ENCODE peak calls at places on chromosome 21, in eight cellular contexts. One of them, this sample, is unnamed.

GRCh38 chr21:41425954-41426655 is at the start of gene MX1:
- DNase-seq in right lobe of liver: peak
- DNase-seq in endothelial cell of umbilical vein: peak
- DNase-seq in AG10803: peak
- DNase-seq in OCI-LY7: peak
- DNase-seq in uterus: peak
- DNase-seq in NB4: no peak
- DNase-seq in mucosa of descending colon: peak
- DNase-seq in this sample: peak

GRCh38 chr21:17921579-17922530 is 102.7 kb upstream of the C21orf91 start:
- DNase-seq in endothelial cell of umbilical vein: peak
- DNase-seq in right lobe of liver: no peak
- DNase-seq in NB4: no peak
- DNase-seq in uterus: peak
- DNase-seq in mucosa of descending colon: no peak
- DNase-seq in OCI-LY7: no peak
- DNase-seq in AG10803: peak
- DNase-seq in this sample: peak

GRCh38 chr21:20451051-20451450 is 547.2 kb upstream of the NCAM2 start:
- DNase-seq in NB4: no peak
- DNase-seq in right lobe of liver: no peak
- DNase-seq in OCI-LY7: no peak
- DNase-seq in uterus: no peak
- DNase-seq in mucosa of descending colon: no peak
- DNase-seq in AG10803: no peak
- DNase-seq in endothelial cell of umbilical vein: no peak
- DNase-seq in this sample: peak

GRCh38 chr21:20259035-20259867 is 739.0 kb upstream of the NCAM2 start:
- DNase-seq in right lobe of liver: no peak
- DNase-seq in endothelial cell of umbilical vein: no peak
- DNase-seq in uterus: no peak
- DNase-seq in OCI-LY7: no peak
- DNase-seq in NB4: no peak
- DNase-seq in mucosa of descending colon: no peak
- DNase-seq in AG10803: no peak
- DNase-seq in this sample: no peak

GRCh38 chr21:33552999-33553598 is 10.3 kb downstream of the SON start:
- DNase-seq in AG10803: no peak
- DNase-seq in mucosa of descending colon: no peak
- DNase-seq in endothelial cell of umbilical vein: no peak
- DNase-seq in NB4: no peak
- DNase-seq in uterus: no peak
- DNase-seq in OCI-LY7: no peak
- DNase-seq in right lobe of liver: no peak
- DNase-seq in this sample: no peak

GRCh38 chr21:39006653-39007417 is 176.4 kb downstream of the PSMG1 start:
- DNase-seq in endothelial cell of umbilical vein: peak
- DNase-seq in AG10803: no peak
- DNase-seq in uterus: peak
- DNase-seq in NB4: peak
- DNase-seq in right lobe of liver: peak
- DNase-seq in mucosa of descending colon: peak
- DNase-seq in OCI-LY7: peak
- DNase-seq in this sample: peak

GRCh38 chr21:41954654-41955499 is 1.1 kb upstream of the C2CD2 start:
- DNase-seq in uterus: no peak
- DNase-seq in AG10803: no peak
- DNase-seq in right lobe of liver: no peak
- DNase-seq in endothelial cell of umbilical vein: no peak
- DNase-seq in mucosa of descending colon: no peak
- DNase-seq in OCI-LY7: no peak
- DNase-seq in NB4: no peak
- DNase-seq in this sample: no peak

GRCh38 chr21:34630536-34631143 is 15.7 kb upstream of the RCAN1 start:
- DNase-seq in uterus: no peak
- DNase-seq in right lobe of liver: no peak
- DNase-seq in AG10803: peak
- DNase-seq in OCI-LY7: peak
- DNase-seq in endothelial cell of umbilical vein: peak
- DNase-seq in mucosa of descending colon: no peak
- DNase-seq in NB4: peak
- DNase-seq in this sample: peak

GRCh38 chr21:33028271-33028670 is 2.5 kb downstream of the OLIG2 start:
- DNase-seq in mucosa of descending colon: no peak
- DNase-seq in right lobe of liver: no peak
- DNase-seq in OCI-LY7: no peak
- DNase-seq in NB4: no peak
- DNase-seq in endothelial cell of umbilical vein: no peak
- DNase-seq in uterus: no peak
- DNase-seq in AG10803: no peak
- DNase-seq in this sample: no peak

GRCh38 chr21:15826147-15826780 is 96.5 kb downstream of the USP25 start:
- DNase-seq in AG10803: peak
- DNase-seq in uterus: no peak
- DNase-seq in right lobe of liver: no peak
- DNase-seq in endothelial cell of umbilical vein: peak
- DNase-seq in mucosa of descending colon: no peak
- DNase-seq in NB4: peak
- DNase-seq in OCI-LY7: peak
- DNase-seq in this sample: peak

DNA sequence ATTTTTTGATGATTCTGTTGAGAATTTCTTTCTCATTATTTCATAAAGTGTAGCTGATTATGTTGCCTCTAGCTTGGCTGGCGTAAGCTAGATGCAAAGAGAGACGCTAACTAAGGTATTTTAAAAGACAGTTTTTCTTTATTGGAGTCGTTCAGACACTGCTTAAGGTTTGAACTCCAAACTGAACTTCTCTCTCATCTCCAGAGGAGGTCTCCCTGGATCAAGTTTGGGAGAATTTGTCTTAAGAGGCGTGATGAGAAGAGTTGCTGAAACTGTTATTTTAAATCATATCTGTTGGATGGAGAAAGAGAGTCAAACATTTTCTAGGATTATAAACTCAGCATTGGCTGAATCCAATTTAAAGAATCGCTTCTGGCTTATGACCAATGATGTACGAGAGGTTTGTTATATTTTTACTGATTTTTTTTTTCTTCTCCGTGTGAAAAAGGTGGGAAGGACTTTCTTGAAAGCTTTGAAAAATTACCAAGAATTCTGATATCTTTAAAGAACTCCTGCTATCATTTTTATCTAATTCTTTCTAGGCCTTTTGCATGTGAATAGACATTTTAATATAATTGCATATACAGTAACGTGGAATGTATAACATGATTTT is 34.0 kb downstream of the MAP3K7CL start:
- DNase-seq in AG10803: peak
- DNase-seq in mucosa of descending colon: no peak
- DNase-seq in uterus: no peak
- DNase-seq in endothelial cell of umbilical vein: peak
- DNase-seq in NB4: peak
- DNase-seq in right lobe of liver: no peak
- DNase-seq in OCI-LY7: peak
- DNase-seq in this sample: peak
- H3K4me3 ChIP-seq in AG10803: no peak
- H3K4me3 ChIP-seq in mucosa of descending colon: no peak
- H3K4me3 ChIP-seq in uterus: no peak
- H3K4me3 ChIP-seq in endothelial cell of umbilical vein: no peak
- H3K4me3 ChIP-seq in NB4: no peak
- H3K4me3 ChIP-seq in right lobe of liver: no peak
- H3K4me3 ChIP-seq in OCI-LY7: no peak
- H3K4me3 ChIP-seq in this sample: no peak

GRCh38 chr21:45778686-45779085 is 135.2 kb downstream of the PCBP3 start:
- DNase-seq in right lobe of liver: no peak
- DNase-seq in AG10803: no peak
- DNase-seq in mucosa of descending colon: no peak
- DNase-seq in endothelial cell of umbilical vein: no peak
- DNase-seq in uterus: no peak
- DNase-seq in OCI-LY7: no peak
- DNase-seq in NB4: no peak
- DNase-seq in this sample: no peak
- TF ChIP-seq CTCF in right lobe of liver: no peak
- TF ChIP-seq CTCF in AG10803: no peak
- TF ChIP-seq CTCF in mucosa of descending colon: no peak
- TF ChIP-seq CTCF in endothelial cell of umbilical vein: no peak
- TF ChIP-seq CTCF in uterus: no peak
- TF ChIP-seq CTCF in OCI-LY7: no peak
- TF ChIP-seq CTCF in NB4: no peak
- TF ChIP-seq CTCF in this sample: no peak

DNA sequence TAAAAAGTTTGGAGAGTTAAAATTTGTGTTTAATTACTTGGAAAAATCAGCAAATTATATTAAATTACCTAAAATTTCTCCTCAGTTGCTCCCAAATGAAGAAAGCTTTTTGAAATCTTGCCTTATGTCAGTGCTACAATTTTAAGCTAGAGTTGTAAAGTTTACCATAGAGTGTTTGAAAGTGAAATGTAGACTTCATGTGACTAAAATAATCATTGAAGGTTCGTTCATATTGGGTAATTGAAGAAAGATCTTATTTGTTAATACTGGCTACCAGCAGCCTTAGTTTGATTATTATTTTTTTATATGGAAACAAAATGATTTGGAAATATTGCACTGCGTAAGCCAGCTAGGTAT is 4.4 kb downstream of the DYRK1A start:
- DNase-seq in NB4: no peak
- DNase-seq in right lobe of liver: no peak
- DNase-seq in endothelial cell of umbilical vein: no peak
- DNase-seq in uterus: no peak
- DNase-seq in OCI-LY7: no peak
- DNase-seq in AG10803: no peak
- DNase-seq in mucosa of descending colon: no peak
- DNase-seq in this sample: no peak
- H3K4me3 ChIP-seq in NB4: peak
- H3K4me3 ChIP-seq in right lobe of liver: no peak
- H3K4me3 ChIP-seq in endothelial cell of umbilical vein: peak
- H3K4me3 ChIP-seq in uterus: no peak
- H3K4me3 ChIP-seq in OCI-LY7: peak
- H3K4me3 ChIP-seq in AG10803: no peak
- H3K4me3 ChIP-seq in mucosa of descending colon: no peak
- H3K4me3 ChIP-seq in this sample: peak

GRCh38 chr21:45591619-45592207 is 49.5 kb upstream of the SLC19A1 start:
- DNase-seq in AG10803: no peak
- DNase-seq in mucosa of descending colon: no peak
- DNase-seq in endothelial cell of umbilical vein: no peak
- DNase-seq in OCI-LY7: no peak
- DNase-seq in right lobe of liver: peak
- DNase-seq in NB4: no peak
- DNase-seq in uterus: no peak
- DNase-seq in this sample: no peak

GRCh38 chr21:45592208-45592619 is 50.0 kb upstream of the SLC19A1 start:
- DNase-seq in mucosa of descending colon: no peak
- DNase-seq in AG10803: no peak
- DNase-seq in OCI-LY7: peak
- DNase-seq in right lobe of liver: no peak
- DNase-seq in uterus: no peak
- DNase-seq in NB4: peak
- DNase-seq in endothelial cell of umbilical vein: no peak
- DNase-seq in this sample: no peak

GRCh38 chr21:45589686-45590245 is 47.5 kb upstream of the SLC19A1 start:
- DNase-seq in OCI-LY7: no peak
- DNase-seq in right lobe of liver: peak
- DNase-seq in NB4: no peak
- DNase-seq in AG10803: no peak
- DNase-seq in uterus: peak
- DNase-seq in mucosa of descending colon: no peak
- DNase-seq in endothelial cell of umbilical vein: no peak
- DNase-seq in this sample: no peak

GRCh38 chr21:45590246-45590725 is 48.0 kb upstream of the SLC19A1 start:
- DNase-seq in AG10803: peak
- DNase-seq in endothelial cell of umbilical vein: peak
- DNase-seq in mucosa of descending colon: peak
- DNase-seq in NB4: peak
- DNase-seq in uterus: peak
- DNase-seq in right lobe of liver: peak
- DNase-seq in OCI-LY7: peak
- DNase-seq in this sample: peak

DNA sequence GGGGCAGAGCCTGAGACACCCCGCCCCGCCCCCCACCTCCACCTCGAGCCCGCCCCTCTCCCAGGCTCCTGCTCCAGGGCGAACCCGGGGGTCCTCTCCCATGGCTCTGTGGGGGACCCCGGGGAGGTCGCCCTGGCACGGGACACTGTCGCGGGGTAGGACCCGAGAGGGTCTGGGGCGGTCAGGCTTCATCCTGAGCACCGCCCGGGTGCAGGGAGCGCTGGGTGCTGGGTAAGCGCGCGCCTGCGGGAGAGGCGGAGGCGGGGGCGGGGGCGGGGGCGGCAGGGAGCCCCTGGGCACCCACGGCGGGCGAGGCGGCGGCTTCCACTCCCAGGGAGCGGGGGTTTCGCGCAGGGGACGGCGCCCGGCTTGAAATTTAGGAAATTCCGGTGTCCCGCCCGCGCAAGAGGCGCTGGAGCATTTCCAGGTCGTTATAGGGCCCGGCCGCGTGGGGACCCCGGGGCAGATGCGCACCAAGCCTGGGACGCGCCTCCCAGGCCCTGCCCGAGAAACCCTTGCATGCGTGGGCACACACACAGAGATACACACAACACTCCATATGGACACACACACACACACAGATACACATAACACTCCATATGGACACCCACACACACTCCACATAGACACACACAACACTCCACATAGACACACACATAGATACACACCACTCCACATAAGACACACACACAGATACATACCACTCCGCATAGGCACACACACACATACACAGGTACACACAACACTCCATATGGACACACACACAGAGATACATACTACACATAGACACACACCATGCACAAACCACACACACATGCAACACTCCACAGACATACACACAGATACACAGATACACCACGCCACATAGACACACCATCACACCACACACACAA is 48.7 kb upstream of the SLC19A1 start:
- DNase-seq in NB4: peak
- DNase-seq in endothelial cell of umbilical vein: no peak
- DNase-seq in right lobe of liver: peak
- DNase-seq in mucosa of descending colon: no peak
- DNase-seq in uterus: peak
- DNase-seq in OCI-LY7: peak
- DNase-seq in AG10803: no peak
- DNase-seq in this sample: no peak
- TF ChIP-seq CTCF in NB4: no peak
- TF ChIP-seq CTCF in endothelial cell of umbilical vein: no peak
- TF ChIP-seq CTCF in right lobe of liver: no peak
- TF ChIP-seq CTCF in mucosa of descending colon: no peak
- TF ChIP-seq CTCF in uterus: no peak
- TF ChIP-seq CTCF in OCI-LY7: no peak
- TF ChIP-seq CTCF in AG10803: no peak
- TF ChIP-seq CTCF in this sample: no peak

This sample was measured in astrocyte of the spinal cord.